ENCODE peak calls at places on chromosomes 5 and 9, in four cellular contexts. R is kidney; F is CD4-positive, CD25-positive, alpha-beta regulatory T cell; D is tibial artery. S is an unnamed sample.

GRCh38 chr5:147234825-147235635 is at the start of gene STK32A:
- DNase-seq in R (peak; percentile 88), F (no peak), D (peak; percentile 87), S (no peak)

GRCh38 chr9:87718852-87719612 is 6.9 kb upstream of the CTSL start:
- DNase-seq in R (no peak), F (no peak), D (no peak), S (no peak)

GRCh38 chr5:159459951-159460538 is 129.8 kb upstream of the IL12B start:
- DNase-seq in R (no peak), F (no peak), D (no peak), S (no peak)

GRCh38 chr5:160260006-160260775 is 30.9 kb downstream of the FABP6 start:
- DNase-seq in R (no peak), F (no peak), D (no peak), S (no peak)

GRCh38 chr5:36680066-36680465 is 73.7 kb downstream of the SLC1A3 start:
- DNase-seq in R (no peak), F (no peak), D (peak; percentile 84), S (no peak)

GRCh38 chr9:37929441-37929895 is 25.5 kb upstream of the SLC25A51 start:
- DNase-seq in R (peak; percentile 61), F (no peak), D (no peak), S (no peak)

GRCh38 chr5:181189363-181189961 is 15.5 kb downstream of the TRIM7 start:
- DNase-seq in R (no peak), F (peak; percentile 39), D (no peak), S (peak; percentile 37)

GRCh38 chr5:147558131-147558730 is 48.4 kb upstream of the DPYSL3 start:
- DNase-seq in R (no peak), F (no peak), D (no peak), S (no peak)

GRCh38 chr9:137186385-137186784 is 2.0 kb downstream of the ANAPC2 start:
- DNase-seq in R (no peak), F (no peak), D (no peak), S (no peak)

GRCh38 chr5:36883894-36884462 is 7.4 kb downstream of the NIPBL start:
- DNase-seq in R (no peak), F (no peak), D (no peak), S (no peak)

GRCh38 chr5:136040746-136041415 is 12.1 kb downstream of the TGFBI start:
- DNase-seq in R (no peak), F (no peak), D (no peak), S (no peak)

GRCh38 chr9:121859646-121860045 is 208.2 kb downstream of the DAB2IP start:
- DNase-seq in R (no peak), F (no peak), D (no peak), S (no peak)

GRCh38 chr5:170355601-170356098 is 33.5 kb downstream of the KCNMB1 start:
- DNase-seq in R (no peak), F (no peak), D (no peak), S (no peak)

GRCh38 chr5:170361600-170361999 is 27.6 kb downstream of the KCNMB1 start:
- DNase-seq in R (no peak), F (no peak), D (no peak), S (no peak)

GRCh38 chr5:170360712-170361501 is 28.3 kb downstream of the KCNMB1 start:
- DNase-seq in R (no peak), F (no peak), D (no peak), S (no peak)

GRCh38 chr5:170353946-170354345 is 35.2 kb downstream of the KCNMB1 start:
- DNase-seq in R (no peak), F (no peak), D (no peak), S (no peak)

GRCh38 chr5:170357853-170358497 is 31.2 kb downstream of the KCNMB1 start:
- DNase-seq in R (peak; percentile 82), F (no peak), D (peak; percentile 82), S (no peak)
- H3K4me1 ChIP-seq in R (peaks cover 7% of the 10 kb centered on the region), F (no peaks in the 10 kb centered on the region), D (peaks cover 3% of the 10 kb centered on the region), S (no peaks in the 10 kb centered on the region)

GRCh38 chr5:178519804-178520203 is 70.4 kb downstream of the COL23A1 start:
- DNase-seq in R (no peak), F (no peak), D (no peak), S (no peak)
- H3K9me3 ChIP-seq in R (no peaks in the 10 kb centered on the region), F (no peaks in the 10 kb centered on the region), D (no peaks in the 10 kb centered on the region), S (no peaks in the 10 kb centered on the region)

GRCh38 chr9:19451240-19452087 is 42.7 kb downstream of the ACER2 start:
- DNase-seq in R (no peak), F (no peak), D (no peak), S (no peak)
- H3K4me3 ChIP-seq in R (no peak overlapping the region), F (no peak overlapping the region), D (no peak overlapping the region), S (no peak overlapping the region)

GRCh38 chr5:95358858-95359257 is 32.3 kb upstream of the FAM81B start:
- DNase-seq in R (no peak), F (no peak), D (no peak), S (no peak)
- H3K4me1 ChIP-seq in R (no peaks in the 10 kb centered on the region), F (no peaks in the 10 kb centered on the region), D (no peaks in the 10 kb centered on the region), S (no peaks in the 10 kb centered on the region)